ENCODE peak calls at places on chromosomes 1 and 21, in seven cellular contexts. T is breast epithelium, R is right atrium auricular region, A is choroid plexus epithelial cell, J is fibroblast of the aortic adventitia, H is tibial nerve, W is colonic mucosa. V is an unnamed sample.

GRCh38 chr1:118370861-118371260 is 185.8 kb upstream of the SPAG17 start:
- DNase-seq in W (no peak), H (no peak), R (no peak), T (no peak), A (no peak), J (no peak), V (no peak)

GRCh38 chr1:52190500-52191252 is 48.8 kb downstream of the ZFYVE9 start:
- DNase-seq in H (no peak), W (no peak), J (no peak), R (no peak), A (no peak), T (no peak), V (no peak)

GRCh38 chr1:178324003-178324402 is 172.8 kb downstream of the CLEC20A start:
- DNase-seq in T (no peak), R (no peak), A (no peak), J (no peak), W (no peak), H (no peak), V (peak)

GRCh38 chr1:84385347-84385746 is 12.9 kb upstream of the DNASE2B start:
- DNase-seq in R (no peak), H (no peak), J (no peak), A (no peak), T (no peak), W (no peak), V (no peak)

GRCh38 chr1:39969531-39970270 is 14.8 kb downstream of the MFSD2A start:
- DNase-seq in H (no peak), T (no peak), J (no peak), A (no peak), R (no peak), W (no peak), V (peak)

GRCh38 chr1:211643324-211644212 is 31.9 kb downstream of the NEK2 start:
- DNase-seq in W (peak), J (no peak), A (peak), H (no peak), T (peak), R (peak), V (peak)

GRCh38 chr21:32728455-32729237 is 833 bp upstream of the SYNJ1 start:
- DNase-seq in H (peak), W (no peak), T (no peak), J (no peak), A (no peak), R (no peak), V (no peak)

GRCh38 chr21:39472786-39473185 is 21.0 kb downstream of the SH3BGR start:
- DNase-seq in W (no peak), T (no peak), A (no peak), J (no peak), H (no peak), R (no peak), V (no peak)

GRCh38 chr1:61101461-61102440 is 19.4 kb downstream of the NFIA start:
- DNase-seq in H (no peak), J (peak), R (no peak), A (no peak), W (no peak), T (no peak), V (no peak)

GRCh38 chr1:167200272-167200671 is 20.4 kb upstream of the POU2F1 start:
- DNase-seq in W (no peak), R (no peak), H (no peak), J (no peak), T (no peak), A (no peak), V (no peak)

GRCh38 chr1:18182518-18183160 is 75.0 kb downstream of the IGSF21 start:
- DNase-seq in W (no peak), T (no peak), H (no peak), R (peak), A (no peak), J (no peak), V (no peak)

DNA sequence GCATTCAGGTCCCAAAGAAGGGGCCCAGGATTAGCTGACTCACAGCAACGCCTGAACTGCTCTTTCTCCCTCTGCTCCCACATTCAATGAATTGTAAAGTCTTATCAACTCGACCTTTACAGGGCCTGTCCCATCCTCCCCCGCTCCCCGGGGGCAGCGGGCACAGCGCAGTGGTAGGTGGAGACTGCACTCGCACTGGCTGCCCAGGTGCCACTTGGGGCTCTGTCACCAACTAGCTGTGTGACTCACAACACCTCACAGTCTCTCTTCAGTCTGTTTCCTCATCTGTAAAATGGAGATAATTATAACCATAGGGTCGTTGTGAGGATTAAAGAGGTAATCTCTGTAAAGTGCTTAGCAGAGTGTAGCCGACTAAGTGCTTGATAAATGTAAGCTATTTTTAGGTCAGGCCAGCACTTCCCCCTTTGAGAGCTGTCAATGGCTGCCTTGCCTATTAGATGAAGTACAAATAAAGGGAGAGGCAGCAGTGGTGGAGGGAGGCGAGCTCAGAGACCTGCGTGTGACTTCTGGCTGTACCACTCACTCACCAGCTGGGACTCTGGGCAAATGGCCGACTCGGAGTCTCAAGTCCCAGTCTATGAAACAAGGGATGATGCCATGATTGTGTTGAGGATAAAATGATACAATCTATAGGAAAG is 681 bp upstream of the MYBPHL start:
- DNase-seq in H (no peak), T (no peak), J (no peak), A (no peak), R (no peak), W (no peak), V (no peak)
- TF ChIP-seq CTCF in H (no peak), T (no peak), J (no peak), A (no peak), R (no peak), W (no peak), V (no peak)

GRCh38 chr1:3121401-3122215 is 52.6 kb downstream of the PRDM16 start:
- DNase-seq in J (no peak), T (no peak), W (no peak), H (no peak), A (no peak), R (no peak), V (no peak)
- H3K4me3 ChIP-seq in J (no peak), T (no peak), W (no peak), H (peak), A (no peak), R (no peak), V (no peak)

DNA sequence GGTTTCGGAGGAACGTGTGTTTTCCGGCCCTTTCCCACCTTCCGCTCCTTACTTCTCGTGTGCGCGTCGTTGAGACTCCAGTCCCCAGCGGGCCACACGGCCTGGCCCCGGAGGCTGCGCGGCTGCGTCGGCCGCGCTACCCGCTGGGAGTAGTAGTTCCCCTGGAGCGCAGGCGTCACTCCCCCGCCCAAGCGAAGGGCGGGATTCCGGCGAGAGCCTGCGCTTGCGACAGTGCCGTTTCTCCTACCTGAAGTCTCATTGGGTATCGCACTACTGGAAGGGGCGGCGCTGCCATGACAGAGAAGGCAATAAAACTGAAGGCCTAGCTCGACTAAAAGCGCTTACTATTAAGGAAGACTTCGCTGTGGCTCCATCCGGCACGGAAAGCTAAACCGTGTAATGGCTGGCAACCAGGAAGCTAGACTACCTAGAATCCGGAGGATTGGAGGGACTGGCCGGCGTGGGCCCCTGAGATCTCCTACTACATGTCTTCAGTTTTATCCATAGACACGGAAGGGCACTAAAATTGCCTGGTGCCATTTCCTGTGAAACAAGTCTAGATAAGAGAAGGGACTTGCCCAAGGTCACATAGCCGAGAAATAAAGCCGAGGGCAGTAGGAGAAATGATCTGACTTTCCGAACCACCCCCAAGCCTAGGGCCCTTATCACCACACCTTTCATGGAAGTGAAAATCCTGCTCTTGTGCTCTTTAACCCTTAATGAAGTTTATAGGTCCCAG is 798 bp upstream of the TMEM69 start:
- DNase-seq in T (peak), H (peak), A (peak), R (peak), W (peak), J (peak), V (peak)
- TF ChIP-seq CTCF in T (no peak), H (no peak), A (no peak), R (no peak), W (no peak), J (no peak), V (no peak)

GRCh38 chr1:41728403-41729202 is 190.1 kb downstream of the HIVEP3 start:
- DNase-seq in T (no peak), A (no peak), H (no peak), W (peak), J (no peak), R (no peak), V (no peak)

GRCh38 chr1:41730806-41731205 is 187.9 kb downstream of the HIVEP3 start:
- DNase-seq in H (no peak), A (no peak), T (no peak), J (no peak), R (no peak), W (no peak), V (no peak)

GRCh38 chr1:41724248-41724647 is 194.5 kb downstream of the HIVEP3 start:
- DNase-seq in R (no peak), A (peak), T (no peak), H (no peak), W (no peak), J (peak), V (no peak)

GRCh38 chr1:41726899-41727748 is 191.6 kb downstream of the HIVEP3 start:
- DNase-seq in R (peak), J (no peak), T (no peak), W (peak), H (peak), A (no peak), V (no peak)

GRCh38 chr1:41727749-41728115 is 191.0 kb downstream of the HIVEP3 start:
- DNase-seq in A (no peak), H (no peak), J (no peak), T (no peak), R (no peak), W (no peak), V (no peak)
- H3K4me3 ChIP-seq in A (no peak), H (no peak), J (no peak), T (no peak), R (no peak), W (no peak), V (no peak)

V was measured in epithelial cell of esophagus.